ENCODE peak calls at places on chromosomes 5 and 9, in four cellular contexts. T, U, A and F are unnamed samples.
A peak's percentile ranks its signal among the peaks of the same experiment; 100 is the strongest.

GRCh38 chr9:129208191-129209091 is 30.4 kb upstream of the IER5L start:
- DNase-seq in T (no peak), A (no peak), U (no peak), F (no peak)

GRCh38 chr5:123819818-123820217 is 307.8 kb downstream of the CSNK1G3 start:
- DNase-seq in A (no peak), T (peak; percentile 17), U (no peak), F (no peak)

GRCh38 chr5:33146916-33147315 is 293.8 kb upstream of the TARS1 start:
- DNase-seq in U (no peak), A (no peak), T (no peak), F (no peak)

GRCh38 chr5:176818391-176819098 is 8.2 kb downstream of the UNC5A start:
- DNase-seq in A (no peak), U (no peak), T (no peak), F (no peak)

GRCh38 chr5:9149988-9150387 is 395.9 kb downstream of the SEMA5A start:
- DNase-seq in U (no peak), T (no peak), A (no peak), F (no peak)

GRCh38 chr5:139383275-139383992 is at the start of gene SLC23A1:
- DNase-seq in T (peak; percentile 61), U (no peak), A (no peak), F (no peak)

GRCh38 chr5:121962347-121962670 is 534 bp downstream of the SRFBP1 start:
- DNase-seq in T (peak; percentile 4), A (no peak), U (no peak), F (no peak)

GRCh38 chr5:180135128-180135955 is 63.8 kb upstream of the RNF130 start:
- DNase-seq in A (peak; percentile 90), U (peak; percentile 12), T (no peak), F (no peak)

GRCh38 chr9:118595719-118596305 is 773.4 kb downstream of the BRINP1 start:
- DNase-seq in A (no peak), T (peak; percentile 17), U (peak; percentile 59), F (peak; percentile 13)

GRCh38 chr5:37533851-37534250 is 154.7 kb downstream of the WDR70 start:
- DNase-seq in U (no peak), T (no peak), A (no peak), F (no peak)

GRCh38 chr9:77488439-77489126 is 159.5 kb downstream of the GNA14 start:
- DNase-seq in U (no peak), A (no peak), T (no peak), F (no peak)

GRCh38 chr5:51465165-51465564 is 81.9 kb downstream of the ISL1 start:
- DNase-seq in T (no peak), A (no peak), U (peak; percentile 52), F (no peak)

GRCh38 chr9:126107736-126108135 is 218.9 kb upstream of the MVB12B start:
- DNase-seq in T (no peak), U (no peak), A (no peak), F (no peak)

GRCh38 chr5:144815131-144815530 is 644.5 kb downstream of the KCTD16 start:
- DNase-seq in A (no peak), U (no peak), T (no peak), F (no peak)

GRCh38 chr5:139574641-139575312 is 13.6 kb downstream of the UBE2D2 start:
- DNase-seq in A (no peak), T (peak; percentile 44), U (no peak), F (no peak)

GRCh38 chr9:98365227-98365669 is 109.8 kb upstream of the TBC1D2 start:
- DNase-seq in T (no peak), U (peak; percentile 23), A (no peak), F (no peak)

GRCh38 chr5:568061-568781 is 43.9 kb upstream of the CEP72 start:
- DNase-seq in T (no peak), U (peak; percentile 10), A (no peak), F (no peak)

GRCh38 chr5:146878471-146879172 is at the start of gene PPP2R2B:
- DNase-seq in A (no peak), U (no peak), T (no peak), F (peak; percentile 26)

DNA sequence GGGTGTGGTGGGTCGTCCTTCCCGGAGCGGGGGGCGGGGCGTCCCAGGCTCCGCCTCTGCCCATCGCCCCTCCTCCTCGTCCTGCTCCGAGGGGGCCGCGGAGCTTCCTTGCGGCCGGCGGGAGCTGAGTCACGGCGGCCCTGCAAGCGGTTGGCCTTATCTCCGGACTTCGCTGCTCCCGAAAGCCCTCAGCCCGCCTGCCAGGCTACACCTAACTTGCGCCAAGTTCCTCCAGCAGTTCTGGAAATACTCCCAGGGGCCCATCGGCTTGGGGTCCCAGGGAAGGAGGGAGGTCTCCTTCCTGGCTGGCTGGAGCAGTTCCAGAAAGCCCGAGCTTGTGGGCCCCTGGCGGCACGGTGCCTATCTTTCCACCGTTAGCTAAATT is 54.2 kb upstream of the CDKN2AIPNL start:
- DNase-seq in T (peak; percentile 89), U (peak; percentile 90), A (peak; percentile 95), F (peak; percentile 90)
- TF ChIP-seq POLR2A in T (peak; percentile 85), U (no peak), A (peak; percentile 50), F (peak; percentile 59)

DNA sequence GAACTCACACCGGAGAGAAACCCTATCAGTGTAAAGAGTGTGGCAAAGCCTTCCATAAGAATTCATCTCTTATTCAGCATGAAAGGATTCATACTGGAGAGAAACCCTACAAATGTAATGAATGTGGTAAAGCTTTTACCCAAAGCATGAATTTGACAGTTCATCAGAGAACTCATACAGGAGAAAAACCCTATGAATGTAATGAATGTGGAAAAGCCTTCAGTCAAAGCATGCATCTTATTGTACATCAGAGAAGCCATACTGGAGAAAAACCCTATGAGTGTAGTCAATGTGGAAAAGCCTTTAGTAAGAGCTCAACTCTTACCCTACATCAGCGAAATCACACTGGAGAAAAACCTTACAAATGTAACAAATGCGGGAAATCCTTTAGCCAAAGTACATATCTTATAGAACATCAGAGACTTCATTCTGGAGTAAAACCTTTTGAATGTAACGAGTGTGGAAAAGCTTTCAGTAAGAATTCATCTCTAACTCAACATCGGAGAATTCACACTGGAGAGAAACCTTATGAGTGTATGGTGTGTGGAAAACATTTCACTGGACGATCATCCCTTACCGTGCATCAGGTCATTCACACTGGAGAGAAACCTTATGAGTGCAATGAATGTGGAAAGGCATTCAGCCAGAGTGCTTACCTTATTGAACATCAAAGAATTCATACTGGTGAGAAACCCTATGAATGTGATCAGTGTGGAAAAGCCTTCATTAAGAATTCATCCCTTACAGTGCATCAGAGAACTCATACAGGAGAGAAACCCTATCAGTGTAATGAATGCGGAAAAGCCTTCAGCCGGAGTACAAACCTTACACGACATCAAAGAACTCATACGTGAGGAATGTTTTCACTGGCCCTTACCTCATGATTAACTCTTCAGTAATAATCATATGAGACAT is 8.9 kb upstream of the ZNF454 start:
- DNase-seq in A (no peak), U (no peak), T (no peak), F (no peak)
- H3K9me3 ChIP-seq in A (peaks cover 99% of the 10 kb centered on the region), U (peaks cover 6% of the 10 kb centered on the region), T (peaks cover 82% of the 10 kb centered on the region), F (peaks cover 85% of the 10 kb centered on the region)

DNA sequence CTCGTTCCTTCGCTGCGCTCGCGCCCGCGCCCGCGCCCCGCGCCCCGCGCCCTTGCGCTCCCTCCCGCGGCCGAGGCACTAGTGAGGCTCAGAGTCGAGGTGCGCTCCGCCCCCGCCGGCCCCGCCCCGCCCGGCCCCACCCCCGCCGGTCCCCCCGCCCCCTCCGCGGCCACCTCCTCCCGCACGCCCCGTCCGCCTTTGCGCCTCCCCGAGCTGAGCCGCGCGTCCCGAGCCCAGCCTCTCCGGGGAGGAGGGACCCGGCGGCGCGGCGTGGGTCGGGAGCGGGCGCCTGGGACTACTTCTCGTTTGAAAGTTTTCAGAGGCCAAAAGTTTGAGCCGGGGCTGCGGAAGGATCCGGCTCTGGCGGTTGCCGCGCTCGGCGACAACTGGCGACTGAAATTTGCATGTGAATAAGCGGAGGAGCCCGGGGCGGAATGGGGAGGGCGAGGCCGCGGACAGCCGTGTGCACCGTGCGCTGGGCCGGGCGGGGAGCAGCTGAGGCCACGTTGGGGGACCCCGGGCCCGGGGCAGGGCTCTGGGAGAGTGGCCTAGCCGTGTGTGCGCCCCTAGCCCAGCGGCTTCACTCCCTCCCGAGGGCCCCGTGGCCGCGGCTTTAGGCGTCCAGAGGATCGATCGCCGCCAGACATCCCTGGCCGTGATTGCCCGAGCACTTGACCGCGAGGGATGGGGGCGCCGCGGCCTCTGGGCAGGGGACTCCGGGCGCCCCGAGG is at the start of gene NOTCH1:
- DNase-seq in T (peak; percentile 85), A (peak; percentile 98), U (peak; percentile 86), F (peak; percentile 92)
- TF ChIP-seq POLR2A in T (peak; percentile 53), A (peak; percentile 68), U (no peak), F (peak; percentile 52)

GRCh38 chr9:40911647-40912046 is 216.8 kb downstream of the FOXD4L6 start:
- DNase-seq in T (no peak), U (no peak), A (peak; percentile 72), F (no peak)
- H3K9me3 ChIP-seq in T (peaks cover 91% of the 10 kb centered on the region), U (no peaks in the 10 kb centered on the region), A (peaks cover 100% of the 10 kb centered on the region), F (no peaks in the 10 kb centered on the region)

GRCh38 chr9:5610491-5610890 is 18.4 kb upstream of the RIC1 start:
- DNase-seq in U (no peak), T (no peak), A (no peak), F (no peak)
- TF ChIP-seq POLR2A in U (no peak), T (no peak), A (no peak), F (no peak)

DNA sequence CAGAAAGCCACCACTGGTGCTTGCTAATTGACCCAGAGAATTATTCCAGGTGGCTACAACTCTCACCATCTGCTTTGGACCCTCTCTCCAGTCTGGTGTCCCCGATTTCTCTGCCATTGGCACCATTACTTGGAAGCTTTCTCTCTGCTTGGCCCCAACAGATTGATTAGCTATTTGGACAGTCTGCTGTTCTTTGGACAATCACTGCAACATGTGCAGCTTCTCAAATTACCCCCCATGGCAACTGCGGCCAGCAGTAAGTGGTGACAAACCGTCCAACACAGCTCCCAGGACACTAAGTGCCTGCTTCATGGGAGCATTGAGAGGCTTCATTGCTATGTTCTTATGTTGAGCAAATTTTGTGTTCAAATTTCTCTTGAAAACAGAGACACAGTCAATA is 309.8 kb downstream of the TAF11L14 start:
- DNase-seq in T (no peak), A (no peak), U (no peak), F (no peak)
- H3K9me3 ChIP-seq in T (peaks cover 11% of the 10 kb centered on the region), A (peaks cover 4% of the 10 kb centered on the region), U (no peaks in the 10 kb centered on the region), F (no peaks in the 10 kb centered on the region)